ENCODE peak calls at places on chromosomes 12 and 14, in six cellular contexts. K is RWPE1; H is CD4-positive, alpha-beta T cell; Y is MCF 10A; G is astrocyte of the cerebellum; J is mammary epithelial cell. O is an unnamed sample.

GRCh38 chr14:75989134-75989533 is 3.6 kb downstream of the IFT43 start:
- DNase-seq in H (no peak), K (no peak), J (no peak), G (no peak), Y (peak), O (no peak)

GRCh38 chr14:105617201-105617777 is 90.9 kb downstream of the TMEM121 start:
- DNase-seq in H (no peak), G (no peak), J (no peak), Y (no peak), K (no peak), O (no peak)

GRCh38 chr14:61774861-61775260 is 12.6 kb downstream of the SNAPC1 start:
- DNase-seq in G (no peak), Y (no peak), H (no peak), J (no peak), K (no peak), O (no peak)

GRCh38 chr12:59084758-59085383 is 164.6 kb upstream of the LRIG3 start:
- DNase-seq in G (peak), J (no peak), K (no peak), Y (no peak), H (no peak), O (peak)

GRCh38 chr12:1047898-1048660 is 57.1 kb downstream of the ERC1 start:
- DNase-seq in Y (no peak), K (no peak), G (no peak), J (peak), H (no peak), O (no peak)

GRCh38 chr14:87745507-87746118 is 247.4 kb downstream of the GALC start:
- DNase-seq in J (peak), K (peak), H (no peak), G (peak), Y (peak), O (no peak)

GRCh38 chr12:10069099-10069498 is 29.7 kb downstream of the CLEC1A start:
- DNase-seq in J (no peak), H (no peak), G (no peak), Y (peak), K (no peak), O (no peak)

GRCh38 chr12:106246891-106247730 is 709 bp downstream of the CKAP4 start:
- DNase-seq in J (peak), K (peak), Y (peak), G (no peak), H (peak), O (no peak)

GRCh38 chr12:55720071-55720564 is at the start of gene RDH5:
- DNase-seq in G (no peak), K (no peak), H (no peak), Y (no peak), J (peak), O (no peak)

GRCh38 chr12:50555471-50555885 is 50.7 kb downstream of the DIP2B start:
- DNase-seq in H (no peak), Y (no peak), G (no peak), K (no peak), J (no peak), O (no peak)

GRCh38 chr12:1591543-1591942 is 2.8 kb downstream of the FBXL14 start:
- DNase-seq in H (no peak), G (no peak), K (no peak), Y (no peak), J (no peak), O (no peak)

GRCh38 chr12:113007166-113007565 is 28.8 kb downstream of the OAS2 start:
- DNase-seq in K (no peak), G (peak), H (no peak), J (peak), Y (peak), O (no peak)

GRCh38 chr14:81400852-81401251 is 728 bp upstream of the STON2 start:
- DNase-seq in H (no peak), G (peak), K (peak), J (peak), Y (peak), O (peak)

GRCh38 chr12:26848156-26848825 is 15.3 kb upstream of the ITPR2 start:
- DNase-seq in Y (peak), G (no peak), J (peak), K (no peak), H (no peak), O (no peak)

GRCh38 chr14:77064535-77065178 is 33.4 kb upstream of the CIPC start:
- DNase-seq in J (no peak), Y (no peak), G (no peak), K (no peak), H (no peak), O (no peak)

GRCh38 chr12:8156845-8157244 is at the start of gene ZNF705A:
- DNase-seq in K (peak), G (peak), Y (peak), J (peak), H (no peak), O (peak)

GRCh38 chr12:53516758-53517455 is 9.6 kb upstream of the NPFF start:
- DNase-seq in H (no peak), J (no peak), Y (no peak), G (no peak), K (no peak), O (no peak)

GRCh38 chr12:112906712-112907414 is at the start of gene OAS1:
- DNase-seq in K (peak), G (no peak), Y (peak), H (peak), J (peak), O (no peak)

GRCh38 chr12:49897276-49897675 is 6.4 kb downstream of the FAIM2 start:
- DNase-seq in K (no peak), J (no peak), H (no peak), G (no peak), Y (no peak), O (no peak)

GRCh38 chr14:22739423-22739822 is 27.1 kb upstream of the OXA1L start:
- DNase-seq in K (no peak), H (no peak), G (no peak), J (no peak), Y (no peak), O (no peak)

GRCh38 chr12:57223191-57224165 is 6.0 kb upstream of the SHMT2 start:
- DNase-seq in G (no peak), Y (no peak), J (no peak), K (no peak), H (no peak), O (no peak)

GRCh38 chr12:132329036-132329738 is at the start of gene GALNT9:
- DNase-seq in K (no peak), H (no peak), G (no peak), J (no peak), Y (no peak), O (no peak)

GRCh38 chr12:3173912-3174311 is 96.7 kb downstream of the TSPAN9 start:
- DNase-seq in H (no peak), G (no peak), K (no peak), J (no peak), Y (no peak), O (no peak)

GRCh38 chr12:57139796-57140649 is 7.4 kb downstream of the LRP1-AS start:
- DNase-seq in H (no peak), K (no peak), G (no peak), J (no peak), Y (no peak), O (no peak)

GRCh38 chr12:116697305-116698130 is 40.4 kb downstream of the SPRING1 start:
- DNase-seq in Y (peak), K (no peak), J (no peak), H (no peak), G (no peak), O (no peak)

GRCh38 chr12:64236549-64236948 is 14.5 kb upstream of the KICS2 start:
- DNase-seq in Y (peak), H (no peak), G (peak), J (no peak), K (no peak), O (no peak)

GRCh38 chr12:122323311-122324019 is 57.2 kb upstream of the VPS33A start:
- DNase-seq in G (no peak), J (no peak), K (no peak), Y (no peak), H (no peak), O (no peak)

GRCh38 chr12:47007048-47007447 is 72.4 kb upstream of the PCED1B start:
- DNase-seq in J (no peak), K (no peak), Y (no peak), G (no peak), H (no peak), O (no peak)

DNA sequence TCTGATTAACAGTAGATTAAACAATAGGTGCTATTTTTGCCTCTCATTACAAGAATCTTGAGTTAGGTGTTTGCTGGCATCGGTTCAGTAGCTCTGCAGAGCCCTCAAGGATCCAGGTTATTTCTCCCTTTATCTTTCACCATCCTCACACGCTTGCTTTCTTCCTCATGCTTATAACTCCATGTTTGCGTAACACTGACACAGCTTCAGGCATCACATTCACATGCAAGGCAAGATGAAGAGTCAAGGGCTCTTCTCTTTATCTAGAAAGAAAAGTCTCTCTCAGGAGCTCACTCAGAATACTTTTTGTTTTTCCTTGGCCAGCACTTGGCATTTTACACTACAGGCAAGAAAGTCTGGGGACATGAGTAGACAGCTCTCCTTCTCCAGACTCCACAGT is 24.2 kb upstream of the PTHLH start:
- DNase-seq in J (no peak), K (no peak), G (no peak), H (no peak), Y (peak), O (no peak)
- TF ChIP-seq CTCF in J (no peak), K (no peak), G (no peak), H (no peak), Y (no peak), O (no peak)

GRCh38 chr12:6979021-6979420 is 8.3 kb downstream of the EMG1 start:
- DNase-seq in K (no peak), Y (no peak), J (no peak), G (no peak), H (no peak), O (no peak)
- TF ChIP-seq CTCF in K (no peak), Y (no peak), J (no peak), G (no peak), H (no peak), O (no peak)

DNA sequence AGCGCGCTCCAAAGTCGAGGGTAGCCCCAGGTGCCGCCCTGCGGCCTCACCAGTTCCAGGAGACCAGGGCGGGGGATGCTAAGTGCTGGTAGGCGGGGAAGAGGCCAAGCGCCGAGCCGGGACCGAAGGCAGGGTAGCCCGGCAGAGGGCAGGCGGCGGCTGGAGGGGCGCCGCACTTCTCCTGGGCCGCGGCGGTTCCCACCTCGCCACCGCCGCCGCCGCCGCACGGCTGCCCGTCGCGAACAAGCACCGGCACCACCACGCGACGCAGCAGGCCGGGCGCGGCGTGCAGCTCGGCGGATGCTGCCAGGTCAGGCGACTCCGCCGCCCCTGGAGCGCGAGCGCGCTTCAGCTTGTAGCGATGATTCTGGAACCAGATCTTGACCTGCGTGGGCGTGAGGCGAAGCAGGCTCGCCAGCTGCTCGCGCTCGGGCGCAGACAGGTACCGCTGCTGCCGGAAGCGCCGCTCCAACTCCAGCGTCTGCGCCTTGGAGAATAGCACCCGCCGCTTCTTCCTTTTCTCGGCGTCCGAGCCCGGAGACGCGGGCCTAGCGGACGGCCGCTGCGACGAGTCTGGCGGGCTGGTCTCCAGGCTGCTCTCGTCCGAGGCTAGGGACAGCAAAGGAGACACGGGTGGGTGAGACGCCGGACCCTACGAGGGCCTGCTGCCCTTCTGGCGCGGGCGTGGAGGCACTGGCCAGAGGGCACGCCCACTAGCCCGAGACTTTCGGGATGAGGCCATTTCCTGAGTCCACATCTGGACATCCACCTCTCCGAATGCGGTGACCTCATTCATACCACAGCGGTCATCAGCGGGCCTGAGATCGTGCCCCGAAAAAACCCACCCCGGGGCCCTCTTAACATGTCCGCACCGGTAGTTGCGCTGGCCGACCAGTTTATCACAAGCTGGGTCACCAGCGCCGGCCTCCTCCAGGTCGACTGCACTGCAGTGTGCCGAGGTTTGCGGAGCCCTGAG is 1.3 kb downstream of the NKX2-8 start:
- DNase-seq in J (peak), H (no peak), Y (peak), K (peak), G (no peak), O (no peak)
- TF ChIP-seq CTCF in J (no peak), H (no peak), Y (no peak), K (no peak), G (no peak), O (no peak)

DNA sequence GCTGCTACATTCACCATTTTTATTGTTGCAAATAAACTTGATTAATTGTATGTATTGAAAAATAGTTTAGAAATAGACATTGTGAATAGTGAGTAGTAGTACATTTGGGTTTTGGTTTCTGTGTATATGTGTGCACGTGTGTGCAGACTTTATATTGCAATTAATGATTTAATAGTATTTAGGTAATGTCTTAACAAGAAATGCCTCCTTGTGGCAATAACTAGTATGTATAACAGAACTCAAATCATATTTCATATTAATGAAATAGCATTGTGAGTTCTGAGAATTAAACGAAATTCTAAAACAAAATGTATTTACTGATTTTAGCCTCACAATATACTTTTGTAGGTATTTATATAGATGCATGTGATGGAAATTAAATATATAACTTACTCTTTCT is 100.1 kb downstream of the SCAF11 start:
- DNase-seq in J (no peak), K (no peak), G (no peak), H (no peak), Y (no peak), O (no peak)
- TF ChIP-seq CTCF in J (no peak), K (no peak), G (no peak), H (no peak), Y (no peak), O (peak)